ENCODE peak calls at places on chromosomes 5 and 9, in ten cellular contexts. X is GM12865, F is fibroblast of the aortic adventitia, L is mesothelial cell of epicardium, I is dorsolateral prefrontal cortex, E is heart left ventricle, K is HFF-Myc, D is GM12864, Q is B cell, P is foreskin keratinocyte. B is an unnamed sample.

GRCh38 chr5:103290846-103291245 is 32.3 kb downstream of the MACIR start:
- DNase-seq in X (no peak), F (no peak), L (no peak), I (no peak), E (no peak), K (no peak), D (no peak), Q (no peak), P (no peak), B (no peak)

GRCh38 chr5:90941002-90941720 is 382.6 kb downstream of the ADGRV1 start:
- DNase-seq in X (no peak), F (no peak), L (no peak), I (no peak), E (no peak), K (no peak), D (no peak), Q (no peak), P (no peak), B (no peak)

GRCh38 chr9:77939149-77939668 is 92.4 kb downstream of the GNAQ start:
- DNase-seq in X (no peak), F (peak; percentile 71), L (no peak), I (no peak), E (no peak), K (no peak), D (no peak), Q (no peak), P (no peak), B (no peak)

GRCh38 chr5:41218929-41219328 is 5.6 kb upstream of the C6 start:
- DNase-seq in X (no peak), F (no peak), L (no peak), I (no peak), E (no peak), K (no peak), D (no peak), Q (no peak), P (no peak), B (no peak)

GRCh38 chr9:76215066-76215465 is 179.2 kb downstream of the RFK start:
- DNase-seq in X (no peak), F (peak; percentile 82), L (no peak), I (no peak), E (no peak), K (peak; percentile 57), D (no peak), Q (no peak), P (peak; percentile 69), B (no peak)

GRCh38 chr9:2015581-2016410 is 649 bp downstream of the SMARCA2 start:
- DNase-seq in X (peak; percentile 45), F (peak; percentile 33), L (peak; percentile 37), I (peak; percentile 45), E (peak; percentile 80), K (no peak), D (no peak), Q (no peak), P (peak; percentile 40), B (peak; percentile 59)

GRCh38 chr9:110183208-110184145 is 24.5 kb downstream of the C9orf152 start:
- DNase-seq in X (peak; percentile 83), F (peak; percentile 88), L (peak; percentile 37), I (peak; percentile 33), E (no peak), K (peak; percentile 56), D (peak; percentile 53), Q (peak; percentile 59), P (peak; percentile 65), B (no peak)

GRCh38 chr5:149317281-149318048 is 27.8 kb upstream of the GRPEL2 start:
- DNase-seq in X (peak; percentile 55), F (peak; percentile 71), L (no peak), I (no peak), E (no peak), K (peak; percentile 37), D (no peak), Q (peak; percentile 55), P (no peak), B (no peak)

GRCh38 chr9:21060919-21061561 is 16.7 kb downstream of the IFNB1 start:
- DNase-seq in X (peak; percentile 41), F (peak; percentile 25), L (no peak), I (no peak), E (no peak), K (peak; percentile 94), D (no peak), Q (no peak), P (no peak), B (no peak)

GRCh38 chr5:154421868-154422267 is 23.9 kb upstream of the SAP30L start:
- DNase-seq in X (peak; percentile 51), F (no peak), L (no peak), I (no peak), E (no peak), K (no peak), D (no peak), Q (no peak), P (no peak), B (no peak)

GRCh38 chr5:1481999-1482381 is 36.8 kb upstream of the SLC6A3 start:
- DNase-seq in X (no peak), F (no peak), L (no peak), I (no peak), E (peak; percentile 30), K (no peak), D (no peak), Q (no peak), P (no peak), B (no peak)

GRCh38 chr9:17484906-17485305 is 94.0 kb upstream of the SH3GL2 start:
- DNase-seq in X (no peak), F (no peak), L (no peak), I (no peak), E (no peak), K (no peak), D (no peak), Q (no peak), P (no peak), B (no peak)

GRCh38 chr5:120479066-120479465 is 15.0 kb downstream of the PRR16 start:
- DNase-seq in X (no peak), F (peak; percentile 25), L (no peak), I (no peak), E (no peak), K (no peak), D (no peak), Q (no peak), P (no peak), B (no peak)

GRCh38 chr5:18043344-18043743 is 409.1 kb downstream of the TAF11L14 start:
- DNase-seq in X (no peak), F (no peak), L (no peak), I (no peak), E (no peak), K (no peak), D (no peak), Q (no peak), P (peak; percentile 63), B (no peak)

GRCh38 chr9:26266111-26266791 is 588.0 kb upstream of the TUSC1 start:
- DNase-seq in X (no peak), F (no peak), L (no peak), I (no peak), E (no peak), K (no peak), D (no peak), Q (no peak), P (no peak), B (no peak)

GRCh38 chr5:136799806-136800372 is 434.5 kb upstream of the TRPC7 start:
- DNase-seq in X (no peak), F (peak; percentile 17), L (no peak), I (no peak), E (no peak), K (no peak), D (no peak), Q (no peak), P (peak; percentile 26), B (no peak)

GRCh38 chr5:14665949-14666741 is 1.6 kb downstream of the OTULIN start:
- DNase-seq in X (peak; percentile 85), F (no peak), L (no peak), I (no peak), E (no peak), K (no peak), D (peak; percentile 70), Q (peak; percentile 71), P (no peak), B (peak; percentile 28)

GRCh38 chr5:141330299-141331080 is at the start of gene PCDHGA1:
- DNase-seq in X (peak; percentile 69), F (peak; percentile 70), L (no peak), I (no peak), E (no peak), K (no peak), D (no peak), Q (no peak), P (no peak), B (no peak)
- TF ChIP-seq CTCF in X (peak; percentile 55), F (peak; percentile 64), L (no peak), I (no peak), E (no peak), K (peak; percentile 48), D (peak; percentile 35), Q (peak; percentile 36), P (peak; percentile 37), B (peak; percentile 58)

DNA sequence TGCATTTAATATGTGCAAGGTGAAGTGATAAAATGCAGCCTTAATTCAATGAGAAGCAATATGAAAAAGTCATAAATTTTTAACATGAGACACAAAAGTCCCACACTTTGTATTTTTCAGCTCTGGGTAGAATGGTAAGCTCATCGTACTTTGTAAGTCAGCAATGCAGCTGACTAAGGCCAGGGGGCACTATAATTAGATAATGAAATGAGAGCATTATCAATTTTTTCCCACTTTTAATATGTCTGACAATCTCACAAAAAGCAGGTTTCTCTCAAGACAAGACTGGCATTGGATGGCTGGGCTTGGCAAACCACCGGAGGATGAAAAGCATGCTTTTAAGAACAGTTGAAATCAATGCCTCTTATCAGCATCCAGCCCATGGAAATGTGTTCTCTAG is 162.8 kb downstream of the FAM174A start:
- DNase-seq in X (no peak), F (no peak), L (no peak), I (no peak), E (no peak), K (no peak), D (no peak), Q (no peak), P (no peak), B (no peak)
- TF ChIP-seq CTCF in X (no peak), F (peak; percentile 24), L (peak; percentile 38), I (peak; percentile 28), E (no peak), K (no peak), D (peak; percentile 35), Q (peak; percentile 25), P (peak; percentile 38), B (peak; percentile 13)

GRCh38 chr5:161966544-161966943 is 101.0 kb upstream of the GABRG2 start:
- DNase-seq in X (peak; percentile 5), F (no peak), L (no peak), I (no peak), E (no peak), K (no peak), D (no peak), Q (no peak), P (peak; percentile 1), B (no peak)
- TF ChIP-seq CTCF in X (peak; percentile 19), F (no peak), L (no peak), I (peak; percentile 49), E (peak; percentile 16), K (no peak), D (peak; percentile 37), Q (no peak), P (no peak), B (no peak)

DNA sequence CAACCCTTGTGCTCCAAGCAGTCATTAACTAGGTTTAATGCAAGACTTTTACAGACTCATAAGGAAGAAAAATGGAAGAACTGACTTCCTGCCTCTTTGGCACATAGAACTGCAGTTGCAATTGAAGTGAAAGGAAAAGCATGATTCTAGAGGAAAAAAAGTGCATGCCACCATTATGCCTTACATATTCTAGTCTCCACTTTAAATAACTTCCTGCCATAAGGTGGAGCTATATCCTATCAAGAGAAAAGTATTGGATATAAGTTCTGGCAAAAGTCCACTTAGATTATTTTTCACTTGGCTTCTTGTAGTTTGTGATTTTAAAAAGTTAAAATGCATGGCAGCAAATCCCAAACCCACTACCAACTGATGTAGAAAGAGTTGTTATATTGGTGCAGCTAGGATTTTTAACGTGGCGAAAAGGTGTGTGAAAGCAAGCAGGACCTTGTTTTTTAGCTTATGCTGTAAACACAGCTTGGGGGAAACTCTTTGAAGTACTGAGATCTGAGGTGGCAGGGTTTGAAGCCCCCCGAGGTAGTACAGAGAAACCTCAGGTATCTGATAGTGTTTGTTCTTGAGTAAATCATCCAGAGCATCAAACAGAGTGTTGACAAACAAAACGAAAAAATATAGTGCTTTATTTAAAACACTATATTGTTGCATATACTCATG is 117.9 kb downstream of the ANXA1 start:
- DNase-seq in X (peak; percentile 31), F (peak; percentile 33), L (no peak), I (no peak), E (no peak), K (peak; percentile 10), D (no peak), Q (no peak), P (peak; percentile 32), B (no peak)
- TF ChIP-seq CTCF in X (no peak), F (no peak), L (peak; percentile 25), I (peak; percentile 38), E (peak; percentile 11), K (no peak), D (no peak), Q (no peak), P (peak; percentile 71), B (no peak)